ENCODE peak calls at places on chromosome 9, in nine cellular contexts. C is stimulated activated CD4-positive, alpha-beta T cell treated with anti-CD3 and anti-CD28 coated beads, TNF-alpha, amount 100 ng/mL, for 4 hours; F is CD8-positive, alpha-beta T cell; U is OCI-LY7; E is upper lobe of right lung; Q is NT2/D1; N is NCI-H1417; I is AG08396; Y is mesendoderm. H is an unnamed sample.

GRCh38 chr9:83062011-83062652 is 810 bp downstream of the RASEF start:
- DNase-seq in C (no peak), F (no peak), U (no peak), E (peak; percentile 84), Q (peak; percentile 15), N (peak; percentile 86), I (peak; percentile 17), Y (peak; percentile 68), H (no peak)

GRCh38 chr9:974993-975739 is 1.3 kb upstream of the DMRT3 start:
- DNase-seq in C (no peak), F (no peak), U (no peak), E (no peak), Q (no peak), N (no peak), I (no peak), Y (peak; percentile 46), H (no peak)

GRCh38 chr9:114387678-114388431 is at the start of gene AKNA:
- DNase-seq in C (peak; percentile 68), F (peak; percentile 91), U (peak; percentile 89), E (peak; percentile 91), Q (no peak), N (peak; percentile 30), I (peak; percentile 62), Y (peak; percentile 90), H (peak; percentile 61)

GRCh38 chr9:69171049-69171448 is 3.0 kb upstream of the TJP2 start:
- DNase-seq in C (no peak), F (no peak), U (no peak), E (no peak), Q (no peak), N (no peak), I (no peak), Y (no peak), H (no peak)

GRCh38 chr9:107007361-107007760 is 144.4 kb downstream of the ZNF462 start:
- DNase-seq in C (no peak), F (no peak), U (no peak), E (no peak), Q (no peak), N (no peak), I (no peak), Y (no peak), H (no peak)

GRCh38 chr9:38360880-38361836 is 31.3 kb upstream of the ALDH1B1 start:
- DNase-seq in C (no peak), F (no peak), U (no peak), E (no peak), Q (no peak), N (peak; percentile 22), I (no peak), Y (peak; percentile 56), H (no peak)

GRCh38 chr9:96020300-96020821 is 144.9 kb downstream of the ERCC6L2 start:
- DNase-seq in C (no peak), F (no peak), U (no peak), E (peak; percentile 56), Q (no peak), N (no peak), I (no peak), Y (peak; percentile 49), H (no peak)

GRCh38 chr9:98807811-98808195 is 333 bp downstream of the GALNT12 start:
- DNase-seq in C (no peak), F (peak; percentile 20), U (peak; percentile 33), E (peak; percentile 72), Q (no peak), N (peak; percentile 68), I (peak; percentile 47), Y (no peak), H (no peak)

H was measured in activated B cell treated with CpG ODN at 0.5 μM for 24 hours.